ENCODE peak calls at places on chromosomes 11 and 22, in eight cellular contexts. One of them, this sample, is unnamed.

GRCh38 chr11:87832216-87832615 is 343.0 kb downstream of the RAB38 start:
- DNase-seq in coronary artery: no peak
- DNase-seq in tibial artery: no peak
- DNase-seq in esophagus squamous epithelium: no peak
- DNase-seq in neural crest cell: no peak
- DNase-seq in B cell: no peak
- DNase-seq in A549: no peak
- DNase-seq in fibroblast of villous mesenchyme: no peak
- DNase-seq in this sample: no peak

GRCh38 chr11:125338886-125339811 is 156.9 kb downstream of the FEZ1 start:
- DNase-seq in fibroblast of villous mesenchyme: peak; percentile 34
- DNase-seq in tibial artery: peak; percentile 66
- DNase-seq in esophagus squamous epithelium: no peak
- DNase-seq in A549: no peak
- DNase-seq in coronary artery: no peak
- DNase-seq in B cell: no peak
- DNase-seq in neural crest cell: no peak
- DNase-seq in this sample: no peak

GRCh38 chr11:65696802-65697552 is 15.1 kb upstream of the KAT5 start:
- DNase-seq in tibial artery: no peak
- DNase-seq in coronary artery: no peak
- DNase-seq in A549: no peak
- DNase-seq in neural crest cell: no peak
- DNase-seq in B cell: no peak
- DNase-seq in fibroblast of villous mesenchyme: no peak
- DNase-seq in esophagus squamous epithelium: no peak
- DNase-seq in this sample: no peak

GRCh38 chr22:31776231-31776630 is 22.4 kb downstream of the DEPDC5 start:
- DNase-seq in tibial artery: no peak
- DNase-seq in A549: no peak
- DNase-seq in coronary artery: no peak
- DNase-seq in esophagus squamous epithelium: no peak
- DNase-seq in B cell: no peak
- DNase-seq in neural crest cell: no peak
- DNase-seq in fibroblast of villous mesenchyme: no peak
- DNase-seq in this sample: no peak

GRCh38 chr11:12090061-12090572 is 20.3 kb upstream of the MICAL2 start:
- DNase-seq in neural crest cell: no peak
- DNase-seq in coronary artery: no peak
- DNase-seq in B cell: no peak
- DNase-seq in fibroblast of villous mesenchyme: peak; percentile 26
- DNase-seq in A549: no peak
- DNase-seq in esophagus squamous epithelium: no peak
- DNase-seq in tibial artery: peak; percentile 61
- DNase-seq in this sample: peak; percentile 8

GRCh38 chr11:133082851-133083488 is 449.3 kb downstream of the OPCML start:
- DNase-seq in esophagus squamous epithelium: no peak
- DNase-seq in coronary artery: no peak
- DNase-seq in tibial artery: no peak
- DNase-seq in B cell: no peak
- DNase-seq in A549: peak; percentile 11
- DNase-seq in fibroblast of villous mesenchyme: no peak
- DNase-seq in neural crest cell: peak; percentile 86
- DNase-seq in this sample: peak; percentile 69

GRCh38 chr11:7523416-7524210 is 9.8 kb downstream of the PPFIBP2 start:
- DNase-seq in fibroblast of villous mesenchyme: no peak
- DNase-seq in tibial artery: no peak
- DNase-seq in neural crest cell: no peak
- DNase-seq in coronary artery: peak; percentile 16
- DNase-seq in A549: no peak
- DNase-seq in B cell: no peak
- DNase-seq in esophagus squamous epithelium: no peak
- DNase-seq in this sample: no peak

GRCh38 chr11:28566643-28567042 is 458.5 kb downstream of the METTL15 start:
- DNase-seq in coronary artery: peak; percentile 90
- DNase-seq in fibroblast of villous mesenchyme: peak; percentile 99
- DNase-seq in tibial artery: peak; percentile 92
- DNase-seq in B cell: no peak
- DNase-seq in esophagus squamous epithelium: peak; percentile 3
- DNase-seq in A549: peak; percentile 90
- DNase-seq in neural crest cell: peak; percentile 20
- DNase-seq in this sample: peak; percentile 4

GRCh38 chr11:1102221-1102971 is 27.7 kb downstream of the MUC2 start:
- DNase-seq in esophagus squamous epithelium: no peak
- DNase-seq in coronary artery: no peak
- DNase-seq in neural crest cell: no peak
- DNase-seq in tibial artery: no peak
- DNase-seq in A549: no peak
- DNase-seq in fibroblast of villous mesenchyme: no peak
- DNase-seq in B cell: no peak
- DNase-seq in this sample: no peak

GRCh38 chr11:124798991-124799383 is 1.2 kb downstream of the MSANTD2 start:
- DNase-seq in B cell: no peak
- DNase-seq in fibroblast of villous mesenchyme: peak; percentile 74
- DNase-seq in esophagus squamous epithelium: no peak
- DNase-seq in coronary artery: no peak
- DNase-seq in neural crest cell: no peak
- DNase-seq in A549: no peak
- DNase-seq in tibial artery: no peak
- DNase-seq in this sample: peak; percentile 10

GRCh38 chr11:6617315-6617781 is 1.9 kb downstream of the TPP1 start:
- DNase-seq in neural crest cell: no peak
- DNase-seq in tibial artery: peak; percentile 50
- DNase-seq in fibroblast of villous mesenchyme: peak; percentile 22
- DNase-seq in A549: no peak
- DNase-seq in B cell: no peak
- DNase-seq in coronary artery: no peak
- DNase-seq in esophagus squamous epithelium: no peak
- DNase-seq in this sample: no peak

GRCh38 chr11:34994859-34995258 is 78.4 kb downstream of the PDHX start:
- DNase-seq in neural crest cell: no peak
- DNase-seq in fibroblast of villous mesenchyme: no peak
- DNase-seq in esophagus squamous epithelium: no peak
- DNase-seq in tibial artery: no peak
- DNase-seq in A549: no peak
- DNase-seq in coronary artery: no peak
- DNase-seq in B cell: no peak
- DNase-seq in this sample: no peak

GRCh38 chr11:7903940-7904339 is 27.1 kb downstream of the OR10A6 start:
- DNase-seq in esophagus squamous epithelium: no peak
- DNase-seq in coronary artery: no peak
- DNase-seq in tibial artery: no peak
- DNase-seq in neural crest cell: no peak
- DNase-seq in fibroblast of villous mesenchyme: no peak
- DNase-seq in A549: no peak
- DNase-seq in B cell: no peak
- DNase-seq in this sample: no peak

GRCh38 chr11:110490886-110491285 is 61.1 kb downstream of the FDX1 start:
- DNase-seq in A549: peak; percentile 5
- DNase-seq in tibial artery: peak; percentile 69
- DNase-seq in esophagus squamous epithelium: no peak
- DNase-seq in coronary artery: no peak
- DNase-seq in fibroblast of villous mesenchyme: peak; percentile 75
- DNase-seq in B cell: no peak
- DNase-seq in neural crest cell: no peak
- DNase-seq in this sample: peak; percentile 21
- TF ChIP-seq CTCF in A549: no peak
- TF ChIP-seq CTCF in tibial artery: no peak
- TF ChIP-seq CTCF in esophagus squamous epithelium: no peak
- TF ChIP-seq CTCF in coronary artery: no peak
- TF ChIP-seq CTCF in fibroblast of villous mesenchyme: no peak
- TF ChIP-seq CTCF in B cell: no peak
- TF ChIP-seq CTCF in neural crest cell: no peak
- TF ChIP-seq CTCF in this sample: no peak

GRCh38 chr11:2869561-2870427 is 15.8 kb downstream of the CDKN1C start:
- DNase-seq in B cell: no peak
- DNase-seq in fibroblast of villous mesenchyme: no peak
- DNase-seq in neural crest cell: no peak
- DNase-seq in esophagus squamous epithelium: no peak
- DNase-seq in A549: no peak
- DNase-seq in coronary artery: no peak
- DNase-seq in tibial artery: no peak
- DNase-seq in this sample: no peak

GRCh38 chr11:2868604-2869526 is 16.7 kb downstream of the CDKN1C start:
- DNase-seq in B cell: no peak
- DNase-seq in fibroblast of villous mesenchyme: no peak
- DNase-seq in A549: no peak
- DNase-seq in esophagus squamous epithelium: no peak
- DNase-seq in neural crest cell: no peak
- DNase-seq in coronary artery: no peak
- DNase-seq in tibial artery: no peak
- DNase-seq in this sample: no peak

GRCh38 chr11:2870955-2871720 is 14.4 kb downstream of the CDKN1C start:
- DNase-seq in coronary artery: no peak
- DNase-seq in neural crest cell: no peak
- DNase-seq in fibroblast of villous mesenchyme: peak; percentile 19
- DNase-seq in B cell: no peak
- DNase-seq in tibial artery: no peak
- DNase-seq in A549: no peak
- DNase-seq in esophagus squamous epithelium: no peak
- DNase-seq in this sample: no peak

GRCh38 chr11:2867722-2868548 is 17.6 kb downstream of the CDKN1C start:
- DNase-seq in coronary artery: no peak
- DNase-seq in A549: no peak
- DNase-seq in fibroblast of villous mesenchyme: no peak
- DNase-seq in neural crest cell: no peak
- DNase-seq in B cell: no peak
- DNase-seq in tibial artery: no peak
- DNase-seq in esophagus squamous epithelium: no peak
- DNase-seq in this sample: no peak

DNA sequence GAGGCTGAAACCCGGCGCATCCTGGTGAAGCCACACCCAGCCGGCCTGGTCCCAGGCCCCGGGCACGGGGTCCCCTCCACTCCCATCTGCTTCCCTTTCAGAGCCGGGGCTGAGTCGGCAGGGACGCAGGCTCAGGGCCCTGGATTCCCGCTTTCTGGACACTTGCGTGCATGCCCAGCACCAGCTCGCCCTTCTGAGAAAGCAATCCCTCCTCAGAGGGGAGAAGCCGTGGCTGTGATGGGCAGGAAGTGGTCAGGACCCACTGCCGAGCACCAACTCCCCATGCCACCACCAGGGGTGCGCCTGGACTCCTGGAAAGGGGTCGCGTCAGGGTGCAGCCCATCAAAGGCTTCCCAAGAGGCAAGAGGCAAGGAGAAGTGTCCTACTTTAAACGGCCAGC is 15.1 kb downstream of the CDKN1C start:
- DNase-seq in A549: no peak
- DNase-seq in fibroblast of villous mesenchyme: no peak
- DNase-seq in coronary artery: no peak
- DNase-seq in tibial artery: no peak
- DNase-seq in neural crest cell: no peak
- DNase-seq in esophagus squamous epithelium: no peak
- DNase-seq in B cell: no peak
- DNase-seq in this sample: no peak
- TF ChIP-seq CTCF in A549: no peak
- TF ChIP-seq CTCF in fibroblast of villous mesenchyme: peak; percentile 12
- TF ChIP-seq CTCF in coronary artery: no peak
- TF ChIP-seq CTCF in tibial artery: no peak
- TF ChIP-seq CTCF in neural crest cell: no peak
- TF ChIP-seq CTCF in esophagus squamous epithelium: no peak
- TF ChIP-seq CTCF in B cell: no peak
- TF ChIP-seq CTCF in this sample: no peak

GRCh38 chr11:114281388-114281956 is 14.7 kb upstream of the NNMT start:
- DNase-seq in A549: no peak
- DNase-seq in B cell: no peak
- DNase-seq in coronary artery: no peak
- DNase-seq in esophagus squamous epithelium: no peak
- DNase-seq in neural crest cell: no peak
- DNase-seq in tibial artery: no peak
- DNase-seq in fibroblast of villous mesenchyme: peak; percentile 81
- DNase-seq in this sample: no peak

GRCh38 chr11:114279778-114280532 is 16.2 kb upstream of the NNMT start:
- DNase-seq in neural crest cell: no peak
- DNase-seq in tibial artery: no peak
- DNase-seq in esophagus squamous epithelium: no peak
- DNase-seq in fibroblast of villous mesenchyme: peak; percentile 47
- DNase-seq in coronary artery: no peak
- DNase-seq in B cell: no peak
- DNase-seq in A549: no peak
- DNase-seq in this sample: no peak

GRCh38 chr11:114282488-114282887 is 13.7 kb upstream of the NNMT start:
- DNase-seq in neural crest cell: no peak
- DNase-seq in fibroblast of villous mesenchyme: peak; percentile 44
- DNase-seq in tibial artery: no peak
- DNase-seq in esophagus squamous epithelium: no peak
- DNase-seq in A549: no peak
- DNase-seq in coronary artery: no peak
- DNase-seq in B cell: no peak
- DNase-seq in this sample: no peak

GRCh38 chr11:114278342-114279065 is 17.7 kb upstream of the NNMT start:
- DNase-seq in esophagus squamous epithelium: no peak
- DNase-seq in B cell: no peak
- DNase-seq in tibial artery: no peak
- DNase-seq in fibroblast of villous mesenchyme: no peak
- DNase-seq in neural crest cell: no peak
- DNase-seq in A549: no peak
- DNase-seq in coronary artery: no peak
- DNase-seq in this sample: no peak

GRCh38 chr11:114280696-114281095 is 15.5 kb upstream of the NNMT start:
- DNase-seq in B cell: no peak
- DNase-seq in fibroblast of villous mesenchyme: peak; percentile 94
- DNase-seq in A549: peak; percentile 67
- DNase-seq in neural crest cell: peak; percentile 66
- DNase-seq in tibial artery: peak; percentile 83
- DNase-seq in esophagus squamous epithelium: no peak
- DNase-seq in coronary artery: no peak
- DNase-seq in this sample: peak; percentile 37
- TF ChIP-seq CTCF in B cell: peak; percentile 20
- TF ChIP-seq CTCF in fibroblast of villous mesenchyme: peak; percentile 84
- TF ChIP-seq CTCF in A549: peak; percentile 72
- TF ChIP-seq CTCF in neural crest cell: peak; percentile 80
- TF ChIP-seq CTCF in tibial artery: peak; percentile 63
- TF ChIP-seq CTCF in esophagus squamous epithelium: peak; percentile 27
- TF ChIP-seq CTCF in coronary artery: no peak
- TF ChIP-seq CTCF in this sample: peak; percentile 56

DNA sequence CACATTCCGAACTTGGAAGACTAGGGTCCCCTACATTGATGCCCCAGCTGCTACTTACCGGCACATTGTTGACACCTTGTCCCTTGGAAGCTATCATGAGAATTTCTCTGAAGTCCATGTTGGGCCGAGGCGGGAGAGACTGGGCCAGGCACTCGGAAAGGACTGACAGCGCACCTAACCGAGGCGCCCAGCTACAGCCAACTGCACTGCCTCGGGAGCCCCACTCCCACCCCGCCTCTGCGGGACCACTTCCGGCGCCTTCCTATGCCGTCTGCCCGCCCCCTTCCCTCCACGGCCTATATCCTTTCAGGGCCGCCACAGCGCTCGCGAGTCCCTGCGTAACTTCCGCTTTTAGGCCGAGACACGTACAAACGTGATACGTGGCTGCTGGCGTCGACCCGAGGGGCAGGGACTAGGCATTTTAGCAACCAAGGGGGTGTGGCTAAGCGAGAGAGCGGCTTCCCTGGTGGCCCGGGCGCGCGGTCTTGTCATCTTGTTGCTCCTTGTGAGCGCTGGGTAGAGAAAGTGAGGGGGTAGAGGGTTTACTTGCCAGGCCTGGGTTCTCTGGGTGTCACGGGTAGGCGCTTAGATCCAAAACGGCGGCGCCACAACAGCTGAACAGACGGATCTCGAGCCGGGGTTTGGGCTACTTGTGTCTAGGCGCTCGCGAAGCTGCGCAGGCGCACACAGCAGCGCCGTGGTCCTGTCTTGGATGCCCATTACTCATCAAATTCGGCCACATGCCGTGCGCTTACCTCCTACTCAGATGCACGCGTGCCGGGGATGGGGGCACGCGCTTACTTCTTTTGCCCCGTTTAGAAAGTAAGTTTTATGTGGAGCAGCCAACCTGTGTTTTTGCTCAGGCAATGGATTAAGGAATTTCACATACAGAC is at the start of gene SPTY2D1:
- DNase-seq in esophagus squamous epithelium: peak; percentile 95
- DNase-seq in tibial artery: peak; percentile 100
- DNase-seq in neural crest cell: peak; percentile 88
- DNase-seq in A549: peak; percentile 96
- DNase-seq in coronary artery: peak; percentile 100
- DNase-seq in fibroblast of villous mesenchyme: peak; percentile 100
- DNase-seq in B cell: peak; percentile 99
- DNase-seq in this sample: peak; percentile 100
- TF ChIP-seq CTCF in esophagus squamous epithelium: peak; percentile 21
- TF ChIP-seq CTCF in tibial artery: no peak
- TF ChIP-seq CTCF in neural crest cell: no peak
- TF ChIP-seq CTCF in A549: no peak
- TF ChIP-seq CTCF in coronary artery: no peak
- TF ChIP-seq CTCF in fibroblast of villous mesenchyme: no peak
- TF ChIP-seq CTCF in B cell: no peak
- TF ChIP-seq CTCF in this sample: no peak